ENCODE peak calls at places on chromosomes 13 and 19, in eight cellular contexts. H, X, Y, I, Q, U, K and V are unnamed samples.

GRCh38 chr13:35356572-35356971 is 119.9 kb downstream of the MAB21L1 start:
- DNase-seq in Y (no peak), X (no peak), K (no peak), H (no peak), U (no peak), Q (peak), I (no peak), V (no peak)

GRCh38 chr19:2291185-2291751 is 9.3 kb upstream of the PEAK3 start:
- DNase-seq in Y (no peak), U (peak), I (no peak), Q (no peak), K (peak), H (peak), X (no peak), V (no peak)

GRCh38 chr13:70817571-70817970 is 709.3 kb upstream of the KLHL1 start:
- DNase-seq in Q (no peak), Y (no peak), I (no peak), H (no peak), U (no peak), X (no peak), K (no peak), V (no peak)

GRCh38 chr19:41951686-41952172 is 7.4 kb downstream of the RABAC1 start:
- DNase-seq in I (peak), Y (no peak), H (peak), X (peak), K (peak), U (peak), Q (peak), V (peak)

GRCh38 chr19:45164577-45165335 is 4.0 kb upstream of the NKPD1 start:
- DNase-seq in X (peak), K (peak), Q (peak), U (peak), Y (no peak), H (peak), I (peak), V (no peak)

GRCh38 chr13:43074824-43075510 is 51.6 kb downstream of the DNAJC15 start:
- DNase-seq in Q (no peak), X (no peak), I (no peak), Y (no peak), U (no peak), H (no peak), K (no peak), V (no peak)

GRCh38 chr13:20414475-20415287 is 111.0 kb downstream of the CRYL1 start:
- DNase-seq in K (peak), I (no peak), X (no peak), U (no peak), Y (no peak), H (no peak), Q (no peak), V (no peak)

GRCh38 chr19:47826800-47827199 is 5.1 kb downstream of the CRX start:
- DNase-seq in U (no peak), I (no peak), H (no peak), Q (no peak), Y (no peak), K (no peak), X (no peak), V (no peak)